ENCODE peak calls at places on chromosomes 2 and 18, in four cellular contexts. R is K562, W is HepG2, P is GM12878. T is an unnamed sample.

GRCh38 chr2:120716641-120717585 is 18.8 kb upstream of the GLI2 start:
- DNase-seq in W (no peak), P (no peak), R (no peak), T (no peak)

GRCh38 chr2:28280576-28280975 is 112.1 kb upstream of the FOSL2 start:
- DNase-seq in P (no peak), R (no peak), W (no peak), T (no peak)

GRCh38 chr2:62427146-62427545 is 78.8 kb downstream of the TMEM17 start:
- DNase-seq in P (no peak), R (no peak), W (no peak), T (no peak)

GRCh38 chr2:240304746-240305161 is 130.7 kb upstream of the GPC1 start:
- DNase-seq in W (no peak), P (no peak), R (no peak), T (no peak)

GRCh38 chr2:140711867-140712266 is 1418.9 kb downstream of the LRP1B start:
- DNase-seq in R (no peak), P (no peak), W (no peak), T (no peak)

GRCh38 chr18:35122586-35123224 is 81.5 kb downstream of the MAPRE2 start:
- DNase-seq in P (no peak), R (no peak), W (no peak), T (peak; percentile 65)

GRCh38 chr2:153940511-153940910 is 68.8 kb downstream of the GALNT13 start:
- DNase-seq in R (no peak), P (no peak), W (no peak), T (no peak)

GRCh38 chr2:79788952-79789612 is 276.2 kb downstream of the CTNNA2 start:
- DNase-seq in W (no peak), P (no peak), R (no peak), T (peak; percentile 15)

GRCh38 chr2:136347976-136348375 is 230.0 kb upstream of the CXCR4 start:
- DNase-seq in P (no peak), R (no peak), W (no peak), T (no peak)

GRCh38 chr2:223044092-223044836 is 7.7 kb upstream of the KCNE4 start:
- DNase-seq in P (no peak), R (peak; percentile 46), W (no peak), T (no peak)

GRCh38 chr2:240453461-240454030 is 18.1 kb downstream of the GPC1 start:
- DNase-seq in R (no peak), P (no peak), W (no peak), T (peak; percentile 85)

GRCh38 chr2:240919786-240920782 is 13.9 kb downstream of the CROCC2 start:
- DNase-seq in P (no peak), W (no peak), R (no peak), T (peak; percentile 21)

GRCh38 chr2:185787530-185788145 is 49.0 kb downstream of the FSIP2 start:
- DNase-seq in W (no peak), P (no peak), R (no peak), T (no peak)

GRCh38 chr2:28206786-28207185 is 185.9 kb upstream of the FOSL2 start:
- DNase-seq in R (no peak), W (no peak), P (no peak), T (no peak)

GRCh38 chr2:20103514-20103913 is 52.1 kb upstream of the LAPTM4A start:
- DNase-seq in R (no peak), W (peak; percentile 65), P (no peak), T (no peak)

GRCh38 chr18:49677081-49677480 is 115.2 kb downstream of the LIPG start:
- DNase-seq in P (no peak), W (no peak), R (no peak), T (no peak)

GRCh38 chr2:16314001-16314400 is 351.6 kb downstream of the CYRIA start:
- DNase-seq in R (no peak), W (no peak), P (no peak), T (no peak)

GRCh38 chr2:212266310-212266709 is 272.3 kb downstream of the ERBB4 start:
- DNase-seq in W (no peak), P (no peak), R (no peak), T (no peak)

GRCh38 chr2:5520352-5520996 is 171.7 kb upstream of the SOX11 start:
- DNase-seq in R (no peak), W (no peak), P (no peak), T (no peak)

GRCh38 chr2:180644709-180645108 is 335.7 kb upstream of the UBE2E3 start:
- DNase-seq in R (no peak), W (no peak), P (no peak), T (no peak)

GRCh38 chr2:215626812-215627281 is 191.0 kb upstream of the FN1 start:
- DNase-seq in W (no peak), R (no peak), P (no peak), T (no peak)

GRCh38 chr2:240123821-240124650 is 12.1 kb downstream of the COPS9 start:
- DNase-seq in P (no peak), W (no peak), R (no peak), T (peak; percentile 9)

GRCh38 chr2:127504552-127505460 is 21.5 kb downstream of the IWS1 start:
- DNase-seq in W (no peak), R (no peak), P (no peak), T (no peak)

GRCh38 chr2:40746150-40746549 is 294.3 kb upstream of the SLC8A1 start:
- DNase-seq in P (no peak), W (peak; percentile 52), R (no peak), T (no peak)

GRCh38 chr18:43314931-43315330 is 37.6 kb upstream of the SYT4 start:
- DNase-seq in P (no peak), R (no peak), W (no peak), T (no peak)

GRCh38 chr2:127645395-127646291 is at the start of gene GPR17:
- DNase-seq in P (no peak), R (no peak), W (peak; percentile 59), T (no peak)

GRCh38 chr2:159712194-159712928 is at the start of gene MARCHF7:
- DNase-seq in R (peak; percentile 97), W (peak; percentile 95), P (peak; percentile 79), T (peak; percentile 99)

GRCh38 chr18:702957-703659 is 9.3 kb downstream of the ENOSF1 start:
- DNase-seq in W (peak; percentile 79), R (no peak), P (no peak), T (no peak)

GRCh38 chr18:36051760-36052159 is 15.6 kb downstream of the RPRD1A start:
- DNase-seq in W (no peak), P (no peak), R (no peak), T (no peak)

GRCh38 chr2:223896751-223897320 is 48.3 kb downstream of the WDFY1 start:
- DNase-seq in P (peak; percentile 89), R (no peak), W (no peak), T (no peak)

GRCh38 chr2:192534076-192534475 is 339.3 kb upstream of the TMEFF2 start:
- DNase-seq in W (no peak), P (no peak), R (no peak), T (no peak)

DNA sequence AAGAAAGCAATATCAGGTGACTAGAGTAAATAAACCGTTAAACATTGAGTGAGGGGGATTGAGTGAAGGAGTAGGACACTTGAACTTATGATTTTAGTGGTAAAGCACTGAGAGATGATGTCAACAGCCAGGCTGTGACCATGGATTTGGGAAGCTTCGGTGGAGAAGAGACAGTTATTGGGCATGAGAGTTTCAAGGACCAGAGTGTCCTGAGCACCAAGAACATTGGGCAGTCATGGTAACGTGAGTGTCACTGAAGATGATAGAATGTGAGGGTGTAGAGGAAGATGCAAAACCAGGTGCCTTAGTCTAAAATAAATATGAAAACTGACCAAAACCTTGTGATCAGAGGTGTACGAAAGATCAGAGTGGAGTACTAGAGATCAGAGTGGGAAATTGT is 248.1 kb downstream of the ASXL3 start:
- DNase-seq in W (no peak), R (no peak), P (no peak), T (no peak)
- H3K4me1 ChIP-seq in W (no peaks in the 10 kb centered on the region), R (no peaks in the 10 kb centered on the region), P (no peaks in the 10 kb centered on the region), T (no peaks in the 10 kb centered on the region)

GRCh38 chr2:237556773-237557632 is 9.4 kb upstream of the PRLH start:
- DNase-seq in R (no peak), W (no peak), P (peak; percentile 89), T (no peak)
- TF ChIP-seq NFIC in R (no peak), W (no peak), P (no peak), T (no peak)

GRCh38 chr18:76587147-76587885 is 92.3 kb upstream of the ZNF516 start:
- DNase-seq in W (no peak), R (no peak), P (no peak), T (no peak)

GRCh38 chr18:76588591-76589303 is 93.7 kb upstream of the ZNF516 start:
- DNase-seq in R (no peak), P (no peak), W (no peak), T (no peak)

GRCh38 chr18:76580288-76580962 is 85.4 kb upstream of the ZNF516 start:
- DNase-seq in P (no peak), W (no peak), R (no peak), T (no peak)

GRCh38 chr18:76581261-76581660 is 86.2 kb upstream of the ZNF516 start:
- DNase-seq in R (no peak), P (no peak), W (no peak), T (no peak)

GRCh38 chr18:76584414-76585310 is 89.6 kb upstream of the ZNF516 start:
- DNase-seq in W (no peak), R (no peak), P (no peak), T (no peak)
- TF ChIP-seq CTCF in W (no peak), R (no peak), P (no peak), T (no peak)

GRCh38 chr2:151056870-151057269 is 204.8 kb downstream of the RBM43 start:
- DNase-seq in P (no peak), R (no peak), W (no peak), T (no peak)
- H3K4me1 ChIP-seq in P (no peaks in the 10 kb centered on the region), R (no peaks in the 10 kb centered on the region), W (no peaks in the 10 kb centered on the region), T (peaks cover 8% of the 10 kb centered on the region)

GRCh38 chr2:174789001-174789400 is 24.7 kb upstream of the CHRNA1 start:
- DNase-seq in W (no peak), R (no peak), P (no peak), T (no peak)
- TF ChIP-seq NFIC in W (no peak), R (no peak), P (no peak), T (no peak)

GRCh38 chr2:95052804-95053535 is 27.5 kb downstream of the MAL start:
- DNase-seq in W (no peak), R (no peak), P (no peak), T (no peak)
- TF ChIP-seq CTCF in W (peak; percentile 6), R (no peak), P (no peak), T (no peak)

DNA sequence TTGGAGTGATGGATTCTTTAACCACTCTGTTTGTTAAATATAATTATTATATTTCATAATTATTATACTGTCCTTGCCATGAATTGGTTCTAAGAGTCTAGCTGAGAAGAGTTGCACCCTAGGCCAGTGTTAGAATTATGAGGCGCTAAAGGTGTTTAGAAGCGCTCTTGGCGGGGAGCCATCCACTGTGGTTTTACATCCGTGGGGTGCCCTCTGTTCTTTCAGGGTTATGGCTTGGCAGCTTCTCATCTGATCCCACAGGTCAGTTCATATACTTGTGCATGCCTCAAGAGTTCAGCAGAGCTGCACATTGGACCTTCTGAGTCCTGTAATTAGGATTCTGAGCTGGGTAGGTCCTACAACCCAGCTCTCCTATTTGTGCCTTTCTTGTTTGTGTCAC is 9.1 kb downstream of the ASAP2 start:
- DNase-seq in W (no peak), P (no peak), R (no peak), T (no peak)
- H3K4me1 ChIP-seq in W (peaks cover 40% of the 10 kb centered on the region), P (no peaks in the 10 kb centered on the region), R (no peaks in the 10 kb centered on the region), T (peaks cover 54% of the 10 kb centered on the region)

T was measured in SK-N-SH.